ENCODE peak calls at places on chromosome 9, in six cellular contexts. One of them, this sample, is unnamed.

GRCh38 chr9:91428927-91429351 is 5.3 kb upstream of the NFIL3 start:
- DNase-seq in astrocyte of the cerebellum: no peak
- DNase-seq in tibial nerve: no peak
- DNase-seq in brain microvascular endothelial cell: no peak
- DNase-seq in heart right ventricle: no peak
- DNase-seq in A549: no peak
- DNase-seq in this sample: peak; percentile 58

GRCh38 chr9:14428781-14429230 is 114.9 kb upstream of the NFIB start:
- DNase-seq in brain microvascular endothelial cell: peak; percentile 77
- DNase-seq in astrocyte of the cerebellum: peak; percentile 82
- DNase-seq in A549: peak; percentile 41
- DNase-seq in tibial nerve: peak; percentile 58
- DNase-seq in heart right ventricle: peak; percentile 81
- DNase-seq in this sample: no peak

GRCh38 chr9:5326893-5327548 is 12.7 kb downstream of the RLN1 start:
- DNase-seq in astrocyte of the cerebellum: no peak
- DNase-seq in A549: no peak
- DNase-seq in brain microvascular endothelial cell: no peak
- DNase-seq in heart right ventricle: no peak
- DNase-seq in tibial nerve: no peak
- DNase-seq in this sample: no peak

GRCh38 chr9:124730772-124731171 is 40.3 kb downstream of the NR6A1 start:
- DNase-seq in brain microvascular endothelial cell: no peak
- DNase-seq in heart right ventricle: no peak
- DNase-seq in astrocyte of the cerebellum: no peak
- DNase-seq in tibial nerve: no peak
- DNase-seq in A549: no peak
- DNase-seq in this sample: no peak

GRCh38 chr9:109584205-109584604 is 86.1 kb upstream of the PTPN3 start:
- DNase-seq in heart right ventricle: no peak
- DNase-seq in tibial nerve: no peak
- DNase-seq in A549: no peak
- DNase-seq in astrocyte of the cerebellum: no peak
- DNase-seq in brain microvascular endothelial cell: no peak
- DNase-seq in this sample: no peak

GRCh38 chr9:14961372-14962068 is 51.3 kb upstream of the FREM1 start:
- DNase-seq in tibial nerve: no peak
- DNase-seq in astrocyte of the cerebellum: no peak
- DNase-seq in A549: no peak
- DNase-seq in heart right ventricle: no peak
- DNase-seq in brain microvascular endothelial cell: no peak
- DNase-seq in this sample: no peak

GRCh38 chr9:125867752-125868400 is 120.7 kb downstream of the PBX3 start:
- DNase-seq in astrocyte of the cerebellum: no peak
- DNase-seq in tibial nerve: no peak
- DNase-seq in heart right ventricle: no peak
- DNase-seq in A549: no peak
- DNase-seq in brain microvascular endothelial cell: peak; percentile 18
- DNase-seq in this sample: no peak

GRCh38 chr9:94948567-94949235 is 222.2 kb downstream of the AOPEP start:
- DNase-seq in astrocyte of the cerebellum: no peak
- DNase-seq in A549: no peak
- DNase-seq in brain microvascular endothelial cell: no peak
- DNase-seq in tibial nerve: no peak
- DNase-seq in heart right ventricle: no peak
- DNase-seq in this sample: no peak

GRCh38 chr9:96567203-96567700 is 52.4 kb downstream of the CDC14B start:
- DNase-seq in astrocyte of the cerebellum: no peak
- DNase-seq in tibial nerve: no peak
- DNase-seq in heart right ventricle: no peak
- DNase-seq in A549: no peak
- DNase-seq in brain microvascular endothelial cell: no peak
- DNase-seq in this sample: no peak

GRCh38 chr9:123093141-123093540 is 59.7 kb downstream of the GPR21 start:
- DNase-seq in tibial nerve: no peak
- DNase-seq in A549: no peak
- DNase-seq in brain microvascular endothelial cell: no peak
- DNase-seq in heart right ventricle: no peak
- DNase-seq in astrocyte of the cerebellum: no peak
- DNase-seq in this sample: no peak

GRCh38 chr9:92682269-92682668 is 12.3 kb upstream of the IPPK start:
- DNase-seq in astrocyte of the cerebellum: no peak
- DNase-seq in tibial nerve: no peak
- DNase-seq in heart right ventricle: no peak
- DNase-seq in brain microvascular endothelial cell: no peak
- DNase-seq in A549: no peak
- DNase-seq in this sample: no peak

GRCh38 chr9:92686954-92687353 is 17.0 kb upstream of the IPPK start:
- DNase-seq in brain microvascular endothelial cell: no peak
- DNase-seq in tibial nerve: no peak
- DNase-seq in A549: no peak
- DNase-seq in astrocyte of the cerebellum: no peak
- DNase-seq in heart right ventricle: no peak
- DNase-seq in this sample: no peak

GRCh38 chr9:92679413-92680165 is 9.7 kb upstream of the IPPK start:
- DNase-seq in heart right ventricle: no peak
- DNase-seq in tibial nerve: no peak
- DNase-seq in brain microvascular endothelial cell: no peak
- DNase-seq in A549: no peak
- DNase-seq in astrocyte of the cerebellum: no peak
- DNase-seq in this sample: no peak

GRCh38 chr9:92680166-92681119 is 10.5 kb upstream of the IPPK start:
- DNase-seq in astrocyte of the cerebellum: no peak
- DNase-seq in tibial nerve: no peak
- DNase-seq in heart right ventricle: no peak
- DNase-seq in A549: no peak
- DNase-seq in brain microvascular endothelial cell: no peak
- DNase-seq in this sample: no peak

DNA sequence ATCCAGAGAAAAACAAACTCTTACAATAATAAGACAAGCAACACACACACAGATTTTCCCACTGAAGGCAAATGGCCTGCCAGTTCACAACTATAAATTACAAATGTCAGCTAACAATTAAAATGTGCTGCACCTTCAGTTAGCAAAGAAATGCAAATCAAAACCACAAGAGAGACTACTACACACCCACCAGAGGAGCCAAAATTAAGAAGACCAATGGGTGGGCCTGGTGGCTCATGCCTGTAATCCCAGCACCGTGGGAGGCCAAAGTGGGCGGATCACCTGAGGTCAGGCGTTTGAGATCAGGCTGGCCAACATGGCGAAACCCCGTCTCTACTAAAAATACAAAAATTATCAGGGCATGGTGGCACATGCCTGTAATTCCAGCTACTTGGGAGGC is 15.1 kb upstream of the IPPK start:
- DNase-seq in astrocyte of the cerebellum: no peak
- DNase-seq in tibial nerve: no peak
- DNase-seq in heart right ventricle: no peak
- DNase-seq in brain microvascular endothelial cell: no peak
- DNase-seq in A549: no peak
- DNase-seq in this sample: no peak
- H3K4me3 ChIP-seq in astrocyte of the cerebellum: no peak overlapping the region
- H3K4me3 ChIP-seq in tibial nerve: no peak overlapping the region
- H3K4me3 ChIP-seq in heart right ventricle: no peak overlapping the region
- H3K4me3 ChIP-seq in brain microvascular endothelial cell: no peak overlapping the region
- H3K4me3 ChIP-seq in A549: no peak overlapping the region
- H3K4me3 ChIP-seq in this sample: no peak overlapping the region

GRCh38 chr9:92804727-92805126 is 40.1 kb upstream of the BICD2 start:
- DNase-seq in brain microvascular endothelial cell: no peak
- DNase-seq in tibial nerve: no peak
- DNase-seq in astrocyte of the cerebellum: no peak
- DNase-seq in A549: no peak
- DNase-seq in heart right ventricle: no peak
- DNase-seq in this sample: no peak

GRCh38 chr9:92808726-92809451 is 44.3 kb upstream of the BICD2 start:
- DNase-seq in brain microvascular endothelial cell: peak; percentile 53
- DNase-seq in tibial nerve: no peak
- DNase-seq in heart right ventricle: peak; percentile 53
- DNase-seq in astrocyte of the cerebellum: peak; percentile 28
- DNase-seq in A549: peak; percentile 41
- DNase-seq in this sample: peak; percentile 41

GRCh38 chr9:92807031-92807756 is 42.6 kb upstream of the BICD2 start:
- DNase-seq in brain microvascular endothelial cell: no peak
- DNase-seq in astrocyte of the cerebellum: no peak
- DNase-seq in tibial nerve: no peak
- DNase-seq in A549: no peak
- DNase-seq in heart right ventricle: no peak
- DNase-seq in this sample: no peak

GRCh38 chr9:92807757-92808725 is 43.4 kb upstream of the BICD2 start:
- DNase-seq in brain microvascular endothelial cell: no peak
- DNase-seq in heart right ventricle: no peak
- DNase-seq in astrocyte of the cerebellum: no peak
- DNase-seq in tibial nerve: no peak
- DNase-seq in A549: no peak
- DNase-seq in this sample: no peak
- H3K4me3 ChIP-seq in brain microvascular endothelial cell: no peak overlapping the region
- H3K4me3 ChIP-seq in heart right ventricle: peak overlapping the region; percentile 8
- H3K4me3 ChIP-seq in astrocyte of the cerebellum: no peak overlapping the region
- H3K4me3 ChIP-seq in tibial nerve: no peak overlapping the region
- H3K4me3 ChIP-seq in A549: peak overlapping the region; percentile 39
- H3K4me3 ChIP-seq in this sample: no peak overlapping the region

GRCh38 chr9:130711469-130711868 is 17.9 kb downstream of the EXOSC2 start:
- DNase-seq in brain microvascular endothelial cell: no peak
- DNase-seq in A549: no peak
- DNase-seq in astrocyte of the cerebellum: no peak
- DNase-seq in tibial nerve: no peak
- DNase-seq in heart right ventricle: no peak
- DNase-seq in this sample: no peak

GRCh38 chr9:130713286-130713975 is 19.9 kb downstream of the EXOSC2 start:
- DNase-seq in brain microvascular endothelial cell: no peak
- DNase-seq in heart right ventricle: peak; percentile 54
- DNase-seq in A549: no peak
- DNase-seq in tibial nerve: no peak
- DNase-seq in astrocyte of the cerebellum: no peak
- DNase-seq in this sample: no peak

GRCh38 chr9:130712564-130713285 is 19.1 kb downstream of the EXOSC2 start:
- DNase-seq in tibial nerve: peak; percentile 97
- DNase-seq in astrocyte of the cerebellum: peak; percentile 98
- DNase-seq in A549: peak; percentile 99
- DNase-seq in heart right ventricle: peak; percentile 99
- DNase-seq in brain microvascular endothelial cell: peak; percentile 99
- DNase-seq in this sample: peak; percentile 96

GRCh38 chr9:130715270-130716077 is 21.9 kb downstream of the EXOSC2 start:
- DNase-seq in tibial nerve: no peak
- DNase-seq in brain microvascular endothelial cell: no peak
- DNase-seq in A549: no peak
- DNase-seq in heart right ventricle: no peak
- DNase-seq in astrocyte of the cerebellum: no peak
- DNase-seq in this sample: no peak

GRCh38 chr9:130714586-130715110 is 21.1 kb downstream of the EXOSC2 start:
- DNase-seq in A549: no peak
- DNase-seq in heart right ventricle: no peak
- DNase-seq in astrocyte of the cerebellum: no peak
- DNase-seq in brain microvascular endothelial cell: no peak
- DNase-seq in tibial nerve: no peak
- DNase-seq in this sample: no peak
- H3K4me3 ChIP-seq in A549: peak overlapping the region; percentile 90
- H3K4me3 ChIP-seq in heart right ventricle: peak overlapping the region; percentile 95
- H3K4me3 ChIP-seq in astrocyte of the cerebellum: peak overlapping the region; percentile 89
- H3K4me3 ChIP-seq in brain microvascular endothelial cell: peak overlapping the region; percentile 83
- H3K4me3 ChIP-seq in tibial nerve: peak overlapping the region; percentile 10
- H3K4me3 ChIP-seq in this sample: peak overlapping the region; percentile 87

GRCh38 chr9:88993327-88993726 is 2.1 kb downstream of the S1PR3 start:
- DNase-seq in astrocyte of the cerebellum: no peak
- DNase-seq in A549: no peak
- DNase-seq in tibial nerve: no peak
- DNase-seq in heart right ventricle: no peak
- DNase-seq in brain microvascular endothelial cell: no peak
- DNase-seq in this sample: no peak
- H3K4me3 ChIP-seq in astrocyte of the cerebellum: no peak overlapping the region
- H3K4me3 ChIP-seq in A549: peak overlapping the region; percentile 84
- H3K4me3 ChIP-seq in tibial nerve: no peak overlapping the region
- H3K4me3 ChIP-seq in heart right ventricle: peak overlapping the region; percentile 86
- H3K4me3 ChIP-seq in brain microvascular endothelial cell: peak overlapping the region; percentile 97
- H3K4me3 ChIP-seq in this sample: peak overlapping the region; percentile 73

GRCh38 chr9:129611302-129611800 is 9.6 kb downstream of the C9orf50 start:
- DNase-seq in tibial nerve: no peak
- DNase-seq in brain microvascular endothelial cell: no peak
- DNase-seq in heart right ventricle: no peak
- DNase-seq in astrocyte of the cerebellum: no peak
- DNase-seq in A549: no peak
- DNase-seq in this sample: no peak
- H3K4me3 ChIP-seq in tibial nerve: no peak overlapping the region
- H3K4me3 ChIP-seq in brain microvascular endothelial cell: no peak overlapping the region
- H3K4me3 ChIP-seq in heart right ventricle: peak overlapping the region; percentile 44
- H3K4me3 ChIP-seq in astrocyte of the cerebellum: no peak overlapping the region
- H3K4me3 ChIP-seq in A549: no peak overlapping the region
- H3K4me3 ChIP-seq in this sample: peak overlapping the region; percentile 51

GRCh38 chr9:127223266-127223665 is 41.3 kb upstream of the GARNL3 start:
- DNase-seq in tibial nerve: no peak
- DNase-seq in A549: no peak
- DNase-seq in heart right ventricle: no peak
- DNase-seq in brain microvascular endothelial cell: no peak
- DNase-seq in astrocyte of the cerebellum: no peak
- DNase-seq in this sample: no peak
- H3K4me3 ChIP-seq in tibial nerve: no peak overlapping the region
- H3K4me3 ChIP-seq in A549: no peak overlapping the region
- H3K4me3 ChIP-seq in heart right ventricle: no peak overlapping the region
- H3K4me3 ChIP-seq in brain microvascular endothelial cell: no peak overlapping the region
- H3K4me3 ChIP-seq in astrocyte of the cerebellum: no peak overlapping the region
- H3K4me3 ChIP-seq in this sample: no peak overlapping the region

GRCh38 chr9:98998441-98999151 is 54.9 kb downstream of the COL15A1 start:
- DNase-seq in brain microvascular endothelial cell: peak; percentile 77
- DNase-seq in A549: peak; percentile 81
- DNase-seq in heart right ventricle: peak; percentile 91
- DNase-seq in astrocyte of the cerebellum: no peak
- DNase-seq in tibial nerve: peak; percentile 68
- DNase-seq in this sample: peak; percentile 86
- H3K4me3 ChIP-seq in brain microvascular endothelial cell: no peak overlapping the region
- H3K4me3 ChIP-seq in A549: no peak overlapping the region
- H3K4me3 ChIP-seq in heart right ventricle: no peak overlapping the region
- H3K4me3 ChIP-seq in astrocyte of the cerebellum: no peak overlapping the region
- H3K4me3 ChIP-seq in tibial nerve: no peak overlapping the region
- H3K4me3 ChIP-seq in this sample: no peak overlapping the region

This sample was measured in skeletal muscle cell.